ENCODE peak calls at places on chromosomes 7 and 10, in eight cellular contexts. One of them, this sample, is unnamed.

GRCh38 chr10:110868981-110869380 is 2.7 kb upstream of the PDCD4 start:
- DNase-seq in OCI-LY7: peak; percentile 78
- DNase-seq in PC-3: no peak
- DNase-seq in HCT116: no peak
- DNase-seq in hepatocyte: no peak
- DNase-seq in GM23338: no peak
- DNase-seq in MM.1S: no peak
- DNase-seq in neural progenitor cell: no peak
- DNase-seq in this sample: no peak

GRCh38 chr10:58152698-58153263 is 114.9 kb downstream of the IPMK start:
- DNase-seq in OCI-LY7: peak; percentile 44
- DNase-seq in PC-3: peak; percentile 91
- DNase-seq in HCT116: peak; percentile 41
- DNase-seq in hepatocyte: peak; percentile 62
- DNase-seq in GM23338: peak; percentile 88
- DNase-seq in MM.1S: peak; percentile 52
- DNase-seq in neural progenitor cell: peak; percentile 73
- DNase-seq in this sample: peak; percentile 74

GRCh38 chr7:19754521-19755116 is 18.8 kb downstream of the TMEM196 start:
- DNase-seq in OCI-LY7: peak; percentile 29
- DNase-seq in PC-3: peak; percentile 88
- DNase-seq in HCT116: peak; percentile 51
- DNase-seq in hepatocyte: peak; percentile 32
- DNase-seq in GM23338: peak; percentile 70
- DNase-seq in MM.1S: peak; percentile 59
- DNase-seq in neural progenitor cell: peak; percentile 15
- DNase-seq in this sample: peak; percentile 37

GRCh38 chr7:115122388-115122787 is 200.5 kb downstream of the MDFIC start:
- DNase-seq in OCI-LY7: no peak
- DNase-seq in PC-3: no peak
- DNase-seq in HCT116: no peak
- DNase-seq in hepatocyte: no peak
- DNase-seq in GM23338: no peak
- DNase-seq in MM.1S: no peak
- DNase-seq in neural progenitor cell: no peak
- DNase-seq in this sample: no peak

GRCh38 chr10:12709516-12709915 is 292.0 kb downstream of the CCDC3 start:
- DNase-seq in OCI-LY7: no peak
- DNase-seq in PC-3: peak; percentile 71
- DNase-seq in HCT116: no peak
- DNase-seq in hepatocyte: no peak
- DNase-seq in GM23338: no peak
- DNase-seq in MM.1S: no peak
- DNase-seq in neural progenitor cell: no peak
- DNase-seq in this sample: peak; percentile 69

GRCh38 chr10:98168147-98168546 is 33.7 kb downstream of the R3HCC1L start:
- DNase-seq in OCI-LY7: peak; percentile 92
- DNase-seq in PC-3: no peak
- DNase-seq in HCT116: no peak
- DNase-seq in hepatocyte: no peak
- DNase-seq in GM23338: peak; percentile 7
- DNase-seq in MM.1S: no peak
- DNase-seq in neural progenitor cell: no peak
- DNase-seq in this sample: no peak

GRCh38 chr10:96587255-96588059 is 645 bp upstream of the TM9SF3 start:
- DNase-seq in OCI-LY7: peak; percentile 39
- DNase-seq in PC-3: peak; percentile 68
- DNase-seq in HCT116: peak; percentile 48
- DNase-seq in hepatocyte: no peak
- DNase-seq in GM23338: peak; percentile 76
- DNase-seq in MM.1S: peak; percentile 10
- DNase-seq in neural progenitor cell: no peak
- DNase-seq in this sample: peak; percentile 89

GRCh38 chr7:47813614-47814260 is 134.5 kb downstream of the PKD1L1 start:
- DNase-seq in OCI-LY7: no peak
- DNase-seq in PC-3: no peak
- DNase-seq in HCT116: no peak
- DNase-seq in hepatocyte: no peak
- DNase-seq in GM23338: no peak
- DNase-seq in MM.1S: no peak
- DNase-seq in neural progenitor cell: no peak
- DNase-seq in this sample: no peak

GRCh38 chr7:93921190-93921585 is 347 bp upstream of the GNG11 start:
- DNase-seq in OCI-LY7: no peak
- DNase-seq in PC-3: no peak
- DNase-seq in HCT116: no peak
- DNase-seq in hepatocyte: no peak
- DNase-seq in GM23338: no peak
- DNase-seq in MM.1S: no peak
- DNase-seq in neural progenitor cell: no peak
- DNase-seq in this sample: peak; percentile 30

GRCh38 chr7:37052673-37053072 is 328.4 kb upstream of the AOAH start:
- DNase-seq in OCI-LY7: peak; percentile 20
- DNase-seq in PC-3: peak; percentile 7
- DNase-seq in HCT116: no peak
- DNase-seq in hepatocyte: peak; percentile 74
- DNase-seq in GM23338: peak; percentile 86
- DNase-seq in MM.1S: peak; percentile 32
- DNase-seq in neural progenitor cell: peak; percentile 82
- DNase-seq in this sample: peak; percentile 32

GRCh38 chr10:123135415-123136141 is at the start of gene HMX3:
- DNase-seq in OCI-LY7: no peak
- DNase-seq in PC-3: no peak
- DNase-seq in HCT116: no peak
- DNase-seq in hepatocyte: no peak
- DNase-seq in GM23338: peak; percentile 85
- DNase-seq in MM.1S: no peak
- DNase-seq in neural progenitor cell: peak; percentile 93
- DNase-seq in this sample: peak; percentile 62

GRCh38 chr7:50446542-50446960 is 3.6 kb downstream of the FIGNL1 start:
- DNase-seq in OCI-LY7: no peak
- DNase-seq in PC-3: peak; percentile 96
- DNase-seq in HCT116: peak; percentile 99
- DNase-seq in hepatocyte: peak; percentile 34
- DNase-seq in GM23338: no peak
- DNase-seq in MM.1S: no peak
- DNase-seq in neural progenitor cell: no peak
- DNase-seq in this sample: peak; percentile 82

GRCh38 chr10:113493195-113493594 is 59.7 kb upstream of the HABP2 start:
- DNase-seq in OCI-LY7: no peak
- DNase-seq in PC-3: peak; percentile 57
- DNase-seq in HCT116: no peak
- DNase-seq in hepatocyte: no peak
- DNase-seq in GM23338: no peak
- DNase-seq in MM.1S: no peak
- DNase-seq in neural progenitor cell: no peak
- DNase-seq in this sample: peak; percentile 92

DNA sequence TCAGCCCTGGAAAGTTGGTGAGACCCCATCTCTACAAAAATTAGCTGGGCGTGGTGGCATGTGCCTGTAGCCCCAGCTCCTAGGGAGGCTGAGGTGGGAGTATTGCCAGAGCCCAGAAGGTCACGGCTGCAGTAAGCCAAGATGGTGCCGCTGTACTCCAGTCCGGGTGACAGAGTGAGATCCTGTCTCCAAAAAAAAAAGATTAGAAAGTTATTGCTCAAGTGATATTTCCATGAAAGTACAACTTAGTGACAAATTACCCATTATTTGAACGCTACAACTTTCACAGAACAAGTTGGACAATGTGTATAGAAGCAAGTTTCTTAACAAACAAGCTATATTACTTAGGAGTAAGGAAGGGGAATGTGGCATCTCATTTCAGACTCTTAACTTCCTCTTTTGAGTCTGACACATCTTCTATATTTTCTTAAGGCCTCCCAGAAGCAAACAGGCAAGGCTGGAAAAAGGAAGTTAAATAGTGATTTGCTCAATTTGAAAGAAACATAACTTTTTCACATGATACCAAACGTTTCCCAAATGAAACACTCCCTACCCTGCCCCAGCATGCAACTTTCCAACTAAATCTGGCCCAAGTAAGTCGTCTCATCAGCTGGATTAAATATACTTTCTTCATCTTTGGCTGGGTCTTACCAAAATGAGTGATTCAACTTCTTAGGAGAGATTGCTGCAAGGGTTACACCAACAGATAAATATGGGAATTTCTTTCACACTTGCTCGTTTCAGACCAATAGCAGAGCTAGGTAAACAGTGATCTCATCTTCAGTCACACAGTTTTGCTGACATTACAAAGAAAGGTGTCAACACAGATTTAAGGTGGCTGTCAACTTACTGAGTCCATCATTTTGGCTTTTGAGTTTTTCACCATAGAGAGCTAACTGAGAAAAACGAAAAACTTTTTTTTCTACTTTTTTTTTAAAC is 66.3 kb upstream of the KLF6 start:
- DNase-seq in OCI-LY7: peak; percentile 54
- DNase-seq in PC-3: peak; percentile 40
- DNase-seq in HCT116: peak; percentile 43
- DNase-seq in hepatocyte: peak; percentile 67
- DNase-seq in GM23338: no peak
- DNase-seq in MM.1S: no peak
- DNase-seq in neural progenitor cell: no peak
- DNase-seq in this sample: peak; percentile 91
- TF ChIP-seq EZH2phosphoT487 in OCI-LY7: no peak
- TF ChIP-seq EZH2phosphoT487 in PC-3: no peak
- TF ChIP-seq EZH2phosphoT487 in HCT116: no peak
- TF ChIP-seq EZH2phosphoT487 in hepatocyte: no peak
- TF ChIP-seq EZH2phosphoT487 in GM23338: no peak
- TF ChIP-seq EZH2phosphoT487 in MM.1S: no peak
- TF ChIP-seq EZH2phosphoT487 in neural progenitor cell: no peak
- TF ChIP-seq EZH2phosphoT487 in this sample: no peak

DNA sequence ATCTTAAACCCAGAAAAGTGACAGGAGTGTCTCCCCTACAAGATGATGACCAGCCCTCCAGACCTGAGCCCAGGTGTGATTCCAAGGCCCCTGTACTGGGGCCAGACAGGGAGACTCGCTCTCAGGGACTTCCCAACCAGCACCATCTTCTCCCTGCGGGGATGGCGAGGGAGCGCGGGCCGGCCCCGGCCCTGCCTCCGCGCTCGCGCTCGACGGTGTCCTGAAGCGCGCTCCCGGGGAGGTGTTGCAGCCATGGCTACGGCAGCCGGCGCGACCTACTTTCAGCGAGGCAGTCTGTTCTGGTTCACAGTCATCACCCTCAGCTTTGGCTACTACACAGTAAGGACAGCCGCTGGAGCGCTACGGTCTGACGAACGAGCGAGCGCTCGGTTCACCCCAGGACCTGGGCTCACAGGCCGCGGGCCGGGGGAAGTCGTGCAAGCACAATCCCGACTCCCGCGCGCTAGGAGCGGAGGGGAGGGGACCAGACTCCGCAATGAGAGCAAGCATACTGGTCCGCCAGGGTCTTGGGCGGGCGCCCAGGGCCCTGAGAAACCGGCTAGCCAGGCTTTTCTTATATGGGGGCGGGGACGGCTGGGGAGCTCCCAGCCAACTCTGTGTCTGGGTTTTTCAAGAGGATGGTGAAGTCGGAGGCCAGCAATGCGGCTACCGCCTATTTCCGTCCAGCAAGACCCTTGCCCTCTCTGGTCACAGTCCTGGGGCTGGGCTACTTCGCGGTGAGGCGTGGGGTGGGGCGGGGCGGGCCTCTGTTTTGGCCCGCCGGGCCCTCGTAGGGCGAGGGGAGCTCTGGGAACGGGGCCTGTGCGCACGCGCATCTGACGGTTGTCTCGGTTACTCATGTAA is at the start of gene TMEM254:
- DNase-seq in OCI-LY7: no peak
- DNase-seq in PC-3: peak; percentile 100
- DNase-seq in HCT116: peak; percentile 71
- DNase-seq in hepatocyte: peak; percentile 97
- DNase-seq in GM23338: peak; percentile 94
- DNase-seq in MM.1S: peak; percentile 90
- DNase-seq in neural progenitor cell: peak; percentile 94
- DNase-seq in this sample: peak; percentile 95
- TF ChIP-seq EZH2phosphoT487 in OCI-LY7: no peak
- TF ChIP-seq EZH2phosphoT487 in PC-3: no peak
- TF ChIP-seq EZH2phosphoT487 in HCT116: no peak
- TF ChIP-seq EZH2phosphoT487 in hepatocyte: no peak
- TF ChIP-seq EZH2phosphoT487 in GM23338: no peak
- TF ChIP-seq EZH2phosphoT487 in MM.1S: no peak
- TF ChIP-seq EZH2phosphoT487 in neural progenitor cell: no peak
- TF ChIP-seq EZH2phosphoT487 in this sample: no peak

DNA sequence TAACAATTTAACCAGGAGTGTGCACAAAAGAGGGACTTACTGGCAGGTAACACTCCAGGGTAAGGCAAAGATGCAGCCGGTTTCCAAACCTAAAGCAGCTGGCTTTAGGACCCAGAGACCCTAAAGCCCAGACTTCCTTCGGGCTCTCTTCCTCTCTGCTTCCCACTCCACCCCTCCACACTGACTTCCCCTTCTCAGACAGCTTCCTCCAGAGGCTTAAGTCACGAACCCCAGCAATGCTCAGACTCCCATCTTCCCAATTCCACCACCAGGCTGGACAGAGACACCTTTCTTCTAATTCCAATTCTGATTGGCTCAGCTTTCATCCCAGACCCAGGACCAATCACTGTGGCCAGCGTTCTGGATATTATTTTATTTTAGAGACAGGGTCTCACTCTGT is 24.8 kb downstream of the STYXL1 start:
- DNase-seq in OCI-LY7: no peak
- DNase-seq in PC-3: no peak
- DNase-seq in HCT116: no peak
- DNase-seq in hepatocyte: no peak
- DNase-seq in GM23338: peak; percentile 36
- DNase-seq in MM.1S: no peak
- DNase-seq in neural progenitor cell: no peak
- DNase-seq in this sample: no peak
- TF ChIP-seq EZH2phosphoT487 in OCI-LY7: no peak
- TF ChIP-seq EZH2phosphoT487 in PC-3: no peak
- TF ChIP-seq EZH2phosphoT487 in HCT116: no peak
- TF ChIP-seq EZH2phosphoT487 in hepatocyte: no peak
- TF ChIP-seq EZH2phosphoT487 in GM23338: no peak
- TF ChIP-seq EZH2phosphoT487 in MM.1S: no peak
- TF ChIP-seq EZH2phosphoT487 in neural progenitor cell: no peak
- TF ChIP-seq EZH2phosphoT487 in this sample: no peak

GRCh38 chr10:76869931-76870330 is 767.7 kb downstream of the KCNMA1 start:
- DNase-seq in OCI-LY7: no peak
- DNase-seq in PC-3: no peak
- DNase-seq in HCT116: no peak
- DNase-seq in hepatocyte: no peak
- DNase-seq in GM23338: no peak
- DNase-seq in MM.1S: no peak
- DNase-seq in neural progenitor cell: no peak
- DNase-seq in this sample: no peak
- TF ChIP-seq EZH2phosphoT487 in OCI-LY7: no peak
- TF ChIP-seq EZH2phosphoT487 in PC-3: no peak
- TF ChIP-seq EZH2phosphoT487 in HCT116: no peak
- TF ChIP-seq EZH2phosphoT487 in hepatocyte: no peak
- TF ChIP-seq EZH2phosphoT487 in GM23338: no peak
- TF ChIP-seq EZH2phosphoT487 in MM.1S: no peak
- TF ChIP-seq EZH2phosphoT487 in neural progenitor cell: no peak
- TF ChIP-seq EZH2phosphoT487 in this sample: no peak

GRCh38 chr10:115981056-115981455 is 291.9 kb downstream of the GFRA1 start:
- DNase-seq in OCI-LY7: no peak
- DNase-seq in PC-3: no peak
- DNase-seq in HCT116: no peak
- DNase-seq in hepatocyte: no peak
- DNase-seq in GM23338: no peak
- DNase-seq in MM.1S: no peak
- DNase-seq in neural progenitor cell: peak; percentile 23
- DNase-seq in this sample: peak; percentile 13
- TF ChIP-seq EZH2phosphoT487 in OCI-LY7: no peak
- TF ChIP-seq EZH2phosphoT487 in PC-3: no peak
- TF ChIP-seq EZH2phosphoT487 in HCT116: no peak
- TF ChIP-seq EZH2phosphoT487 in hepatocyte: no peak
- TF ChIP-seq EZH2phosphoT487 in GM23338: no peak
- TF ChIP-seq EZH2phosphoT487 in MM.1S: no peak
- TF ChIP-seq EZH2phosphoT487 in neural progenitor cell: no peak
- TF ChIP-seq EZH2phosphoT487 in this sample: no peak

This sample was measured in GM23248.